ENCODE peak calls at places on chromosomes 13 and 19, in five cellular contexts. One of them, this sample, is unnamed.

GRCh38 chr13:91384891-91385290 is 13.5 kb upstream of the GPC5 start:
- DNase-seq in spleen: no peak
- DNase-seq in transverse colon: no peak
- DNase-seq in IMR-90: no peak
- DNase-seq in breast epithelium: no peak
- DNase-seq in this sample: no peak

GRCh38 chr19:17873661-17874422 is 2.1 kb downstream of the SLC5A5 start:
- DNase-seq in IMR-90: no peak
- DNase-seq in breast epithelium: no peak
- DNase-seq in spleen: peak; percentile 84
- DNase-seq in transverse colon: peak; percentile 53
- DNase-seq in this sample: peak; percentile 88

GRCh38 chr13:30186644-30187431 is 120.5 kb downstream of the KATNAL1 start:
- DNase-seq in transverse colon: no peak
- DNase-seq in spleen: no peak
- DNase-seq in IMR-90: peak; percentile 7
- DNase-seq in breast epithelium: no peak
- DNase-seq in this sample: no peak

GRCh38 chr13:30739646-30740642 is 4.6 kb downstream of the ALOX5AP start:
- DNase-seq in transverse colon: no peak
- DNase-seq in IMR-90: peak; percentile 95
- DNase-seq in spleen: no peak
- DNase-seq in breast epithelium: no peak
- DNase-seq in this sample: peak; percentile 35

GRCh38 chr13:43301341-43301969 is 278.1 kb downstream of the DNAJC15 start:
- DNase-seq in IMR-90: peak; percentile 57
- DNase-seq in spleen: no peak
- DNase-seq in breast epithelium: no peak
- DNase-seq in transverse colon: no peak
- DNase-seq in this sample: no peak

GRCh38 chr13:97696921-97697320 is 256.6 kb upstream of the IPO5 start:
- DNase-seq in spleen: no peak
- DNase-seq in breast epithelium: no peak
- DNase-seq in IMR-90: no peak
- DNase-seq in transverse colon: no peak
- DNase-seq in this sample: no peak

GRCh38 chr13:26061947-26062346 is 10.1 kb upstream of the SHISA2 start:
- DNase-seq in IMR-90: peak; percentile 61
- DNase-seq in breast epithelium: no peak
- DNase-seq in spleen: no peak
- DNase-seq in transverse colon: no peak
- DNase-seq in this sample: no peak

GRCh38 chr13:106449096-106449495 is 86.4 kb downstream of the EFNB2 start:
- DNase-seq in spleen: no peak
- DNase-seq in transverse colon: no peak
- DNase-seq in IMR-90: no peak
- DNase-seq in breast epithelium: no peak
- DNase-seq in this sample: no peak

GRCh38 chr13:26184791-26185250 is 37.3 kb downstream of the RNF6 start:
- DNase-seq in spleen: peak; percentile 81
- DNase-seq in IMR-90: peak; percentile 74
- DNase-seq in transverse colon: peak; percentile 72
- DNase-seq in breast epithelium: peak; percentile 40
- DNase-seq in this sample: peak; percentile 26

GRCh38 chr13:98494769-98495168 is 82.1 kb downstream of the STK24 start:
- DNase-seq in breast epithelium: no peak
- DNase-seq in IMR-90: no peak
- DNase-seq in spleen: no peak
- DNase-seq in transverse colon: no peak
- DNase-seq in this sample: no peak

GRCh38 chr13:57630661-57631606 is 610 bp upstream of the PCDH17 start:
- DNase-seq in transverse colon: no peak
- DNase-seq in spleen: no peak
- DNase-seq in IMR-90: no peak
- DNase-seq in breast epithelium: no peak
- DNase-seq in this sample: no peak

GRCh38 chr19:38538793-38539528 is 78.8 kb downstream of the MAP4K1 start:
- DNase-seq in breast epithelium: no peak
- DNase-seq in IMR-90: no peak
- DNase-seq in spleen: no peak
- DNase-seq in transverse colon: no peak
- DNase-seq in this sample: no peak

GRCh38 chr19:1312732-1313694 is 27.3 kb downstream of the EFNA2 start:
- DNase-seq in breast epithelium: no peak
- DNase-seq in spleen: no peak
- DNase-seq in IMR-90: peak; percentile 58
- DNase-seq in transverse colon: peak; percentile 41
- DNase-seq in this sample: no peak

GRCh38 chr13:73737214-73737613 is 397.0 kb downstream of the KLF12 start:
- DNase-seq in spleen: no peak
- DNase-seq in transverse colon: no peak
- DNase-seq in IMR-90: no peak
- DNase-seq in breast epithelium: no peak
- DNase-seq in this sample: no peak

GRCh38 chr13:89153941-89154340 is 1482.8 kb downstream of the SLITRK5 start:
- DNase-seq in IMR-90: no peak
- DNase-seq in breast epithelium: no peak
- DNase-seq in transverse colon: no peak
- DNase-seq in spleen: no peak
- DNase-seq in this sample: no peak

GRCh38 chr19:1513492-1514294 is 874 bp upstream of the ADAMTSL5 start:
- DNase-seq in breast epithelium: no peak
- DNase-seq in spleen: peak; percentile 89
- DNase-seq in IMR-90: peak; percentile 53
- DNase-seq in transverse colon: peak; percentile 69
- DNase-seq in this sample: peak; percentile 71

GRCh38 chr13:72062566-72062965 is 195.6 kb upstream of the DACH1 start:
- DNase-seq in breast epithelium: no peak
- DNase-seq in spleen: no peak
- DNase-seq in transverse colon: peak; percentile 32
- DNase-seq in IMR-90: no peak
- DNase-seq in this sample: no peak

GRCh38 chr19:623175-623916 is 10.0 kb downstream of the POLRMT start:
- DNase-seq in IMR-90: no peak
- DNase-seq in spleen: peak; percentile 71
- DNase-seq in transverse colon: no peak
- DNase-seq in breast epithelium: no peak
- DNase-seq in this sample: no peak

GRCh38 chr19:34838248-34838647 is 65.2 kb upstream of the ZNF599 start:
- DNase-seq in IMR-90: no peak
- DNase-seq in spleen: no peak
- DNase-seq in breast epithelium: no peak
- DNase-seq in transverse colon: no peak
- DNase-seq in this sample: no peak

GRCh38 chr19:10026744-10027143 is 13.5 kb downstream of the RDH8 start:
- DNase-seq in breast epithelium: no peak
- DNase-seq in spleen: no peak
- DNase-seq in IMR-90: no peak
- DNase-seq in transverse colon: no peak
- DNase-seq in this sample: no peak

GRCh38 chr19:43774103-43774939 is 6.5 kb downstream of the KCNN4 start:
- DNase-seq in breast epithelium: no peak
- DNase-seq in transverse colon: peak; percentile 78
- DNase-seq in spleen: peak; percentile 83
- DNase-seq in IMR-90: peak; percentile 58
- DNase-seq in this sample: no peak

GRCh38 chr19:1910169-1910568 is 5.0 kb downstream of the ADAT3 start:
- DNase-seq in breast epithelium: no peak
- DNase-seq in transverse colon: no peak
- DNase-seq in spleen: no peak
- DNase-seq in IMR-90: peak; percentile 20
- DNase-seq in this sample: no peak

GRCh38 chr19:14059093-14059480 is 2.8 kb downstream of the PALM3 start:
- DNase-seq in breast epithelium: no peak
- DNase-seq in transverse colon: peak; percentile 28
- DNase-seq in IMR-90: no peak
- DNase-seq in spleen: no peak
- DNase-seq in this sample: no peak

GRCh38 chr13:76685938-76686337 is 200.3 kb downstream of the KCTD12 start:
- DNase-seq in breast epithelium: no peak
- DNase-seq in transverse colon: no peak
- DNase-seq in IMR-90: no peak
- DNase-seq in spleen: no peak
- DNase-seq in this sample: no peak

GRCh38 chr13:100657881-100658315 is 16.7 kb downstream of the TMTC4 start:
- DNase-seq in IMR-90: no peak
- DNase-seq in transverse colon: no peak
- DNase-seq in breast epithelium: no peak
- DNase-seq in spleen: no peak
- DNase-seq in this sample: no peak

GRCh38 chr13:32537580-32538233 is 888 bp downstream of the N4BP2L2 start:
- DNase-seq in transverse colon: peak; percentile 38
- DNase-seq in spleen: peak; percentile 86
- DNase-seq in breast epithelium: peak; percentile 30
- DNase-seq in IMR-90: no peak
- DNase-seq in this sample: no peak

GRCh38 chr19:3285647-3286176 is 61.3 kb downstream of the CELF5 start:
- DNase-seq in spleen: no peak
- DNase-seq in breast epithelium: no peak
- DNase-seq in transverse colon: no peak
- DNase-seq in IMR-90: no peak
- DNase-seq in this sample: no peak

DNA sequence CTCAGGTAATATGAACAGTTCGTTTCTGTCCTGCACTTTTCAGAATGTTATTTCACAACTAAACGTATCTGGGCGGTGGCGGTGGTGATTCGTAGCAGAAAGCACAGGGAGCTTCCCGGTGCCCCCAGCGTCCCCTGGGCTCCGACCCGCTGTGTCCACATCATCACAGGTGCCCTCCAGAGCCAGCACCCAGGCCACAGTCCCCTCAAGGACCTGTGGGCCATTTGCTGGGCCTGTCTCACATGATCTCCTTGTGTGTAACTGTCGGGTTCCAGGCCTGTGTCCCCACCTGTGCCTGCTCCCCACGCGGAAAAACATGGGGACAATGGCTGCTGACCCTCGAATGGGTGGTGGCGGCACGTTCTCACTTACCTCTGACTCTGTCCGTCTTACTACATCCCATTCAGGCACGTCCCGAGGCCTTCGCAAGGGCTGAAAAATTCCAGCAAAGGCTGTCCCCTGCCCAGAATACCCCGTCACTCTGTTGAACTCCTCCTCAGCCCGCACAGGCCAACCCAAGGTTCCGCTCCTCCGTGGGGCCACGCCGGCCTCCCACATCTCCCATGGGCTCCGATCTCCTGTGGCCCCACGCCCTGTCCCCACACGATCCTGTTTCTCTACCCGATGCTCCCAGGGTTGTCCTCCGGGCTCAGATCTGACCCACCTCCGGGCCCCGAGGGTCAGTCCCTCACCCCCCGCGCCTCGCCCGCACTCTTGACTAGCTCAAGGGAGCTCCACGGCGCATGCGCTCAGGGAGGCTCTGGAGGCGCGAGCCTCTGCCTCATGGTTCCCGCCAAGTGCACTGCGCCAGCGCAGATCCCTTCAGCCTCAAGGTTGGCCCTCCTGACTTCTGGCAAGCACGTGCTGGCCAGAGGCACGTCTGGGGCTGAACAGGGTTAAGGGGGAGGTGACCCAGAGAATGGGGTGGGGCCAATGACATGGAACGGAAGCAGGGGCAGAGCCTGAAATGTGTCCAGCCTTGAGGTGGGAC is 21.2 kb downstream of the DEDD2 start:
- DNase-seq in spleen: no peak
- DNase-seq in IMR-90: no peak
- DNase-seq in transverse colon: no peak
- DNase-seq in breast epithelium: no peak
- DNase-seq in this sample: no peak
- TF ChIP-seq POLR2A in spleen: no peak
- TF ChIP-seq POLR2A in IMR-90: no peak
- TF ChIP-seq POLR2A in transverse colon: no peak
- TF ChIP-seq POLR2A in breast epithelium: no peak
- TF ChIP-seq POLR2A in this sample: no peak

GRCh38 chr19:52660981-52661380 is 22.8 kb upstream of the ZNF83 start:
- DNase-seq in transverse colon: no peak
- DNase-seq in spleen: no peak
- DNase-seq in breast epithelium: no peak
- DNase-seq in IMR-90: peak; percentile 47
- DNase-seq in this sample: no peak
- TF ChIP-seq POLR2A in transverse colon: no peak
- TF ChIP-seq POLR2A in spleen: no peak
- TF ChIP-seq POLR2A in breast epithelium: no peak
- TF ChIP-seq POLR2A in IMR-90: no peak
- TF ChIP-seq POLR2A in this sample: no peak

GRCh38 chr19:50416034-50416814 is 2.5 kb upstream of the SPIB start:
- DNase-seq in breast epithelium: no peak
- DNase-seq in spleen: peak; percentile 85
- DNase-seq in transverse colon: no peak
- DNase-seq in IMR-90: no peak
- DNase-seq in this sample: no peak
- TF ChIP-seq POLR2A in breast epithelium: no peak
- TF ChIP-seq POLR2A in spleen: no peak
- TF ChIP-seq POLR2A in transverse colon: no peak
- TF ChIP-seq POLR2A in IMR-90: no peak
- TF ChIP-seq POLR2A in this sample: no peak

GRCh38 chr13:51771418-51772104 is 32.4 kb downstream of the DHRS12 start:
- DNase-seq in transverse colon: no peak
- DNase-seq in spleen: no peak
- DNase-seq in breast epithelium: no peak
- DNase-seq in IMR-90: no peak
- DNase-seq in this sample: no peak
- TF ChIP-seq POLR2A in transverse colon: no peak
- TF ChIP-seq POLR2A in spleen: no peak
- TF ChIP-seq POLR2A in breast epithelium: no peak
- TF ChIP-seq POLR2A in IMR-90: no peak
- TF ChIP-seq POLR2A in this sample: no peak

GRCh38 chr13:50124536-50125305 is 109.5 kb downstream of the KCNRG start:
- DNase-seq in spleen: peak; percentile 99
- DNase-seq in IMR-90: peak; percentile 56
- DNase-seq in breast epithelium: no peak
- DNase-seq in transverse colon: peak; percentile 97
- DNase-seq in this sample: no peak
- TF ChIP-seq POLR2A in spleen: peak; percentile 19
- TF ChIP-seq POLR2A in IMR-90: no peak
- TF ChIP-seq POLR2A in breast epithelium: no peak
- TF ChIP-seq POLR2A in transverse colon: no peak
- TF ChIP-seq POLR2A in this sample: no peak